ENCODE peak calls at places on chromosomes 16 and 17, in six cellular contexts. K, O, B, X, J and U are unnamed samples.
A peak's percentile ranks its signal among the peaks of the same experiment; 100 is the strongest.

GRCh38 chr16:35339337-35339736 is 1879.9 kb downstream of the TP53TG3F start:
- DNase-seq in J (no peak), O (no peak), X (no peak), K (no peak), B (no peak), U (no peak)

GRCh38 chr16:15996432-15997109 is 47.2 kb downstream of the ABCC1 start:
- DNase-seq in B (peak; percentile 93), O (no peak), X (peak; percentile 76), J (no peak), K (no peak), U (peak; percentile 54)

GRCh38 chr16:68645494-68646388 is 631 bp downstream of the CDH3 start:
- DNase-seq in O (no peak), X (no peak), J (no peak), B (no peak), K (no peak), U (no peak)

GRCh38 chr17:2435181-2435741 is 34.4 kb upstream of the MNT start:
- DNase-seq in K (no peak), J (peak; percentile 64), B (peak; percentile 31), X (no peak), O (no peak), U (no peak)

GRCh38 chr17:29061036-29061435 is 18.1 kb downstream of the PIPOX start:
- DNase-seq in J (no peak), K (no peak), B (no peak), X (no peak), O (no peak), U (no peak)

GRCh38 chr16:50360779-50361178 is 8.0 kb downstream of the BRD7 start:
- DNase-seq in O (no peak), B (no peak), J (no peak), X (no peak), K (no peak), U (peak; percentile 11)

GRCh38 chr16:75105306-75106061 is 11.1 kb downstream of the LDHD start:
- DNase-seq in O (peak; percentile 94), B (peak; percentile 37), J (no peak), K (no peak), X (no peak), U (no peak)

GRCh38 chr16:3138342-3138741 is 3.5 kb downstream of the ZNF213 start:
- DNase-seq in O (no peak), J (no peak), B (no peak), X (no peak), K (no peak), U (no peak)

GRCh38 chr16:14198012-14198411 is 126.9 kb downstream of the MRTFB start:
- DNase-seq in B (no peak), O (no peak), J (no peak), K (no peak), X (no peak), U (no peak)

GRCh38 chr17:37802712-37803416 is 58.0 kb upstream of the HNF1B start:
- DNase-seq in X (no peak), J (no peak), B (peak; percentile 80), K (peak; percentile 34), O (no peak), U (no peak)

GRCh38 chr17:45906927-45907622 is 12.7 kb downstream of the MAPT start:
- DNase-seq in J (no peak), O (no peak), K (no peak), B (no peak), X (no peak), U (no peak)

GRCh38 chr17:16255481-16255901 is 38.5 kb downstream of the PIGL start:
- DNase-seq in K (peak; percentile 54), J (no peak), X (no peak), O (no peak), B (peak; percentile 28), U (no peak)

GRCh38 chr17:27381007-27381501 is 75.2 kb upstream of the KSR1 start:
- DNase-seq in J (peak; percentile 59), B (peak; percentile 20), X (peak; percentile 43), O (peak; percentile 69), K (peak; percentile 74), U (no peak)

GRCh38 chr17:63714550-63715277 is 14.8 kb upstream of the LIMD2 start:
- DNase-seq in X (no peak), B (peak; percentile 71), J (no peak), O (no peak), K (no peak), U (no peak)

GRCh38 chr16:16042076-16042475 is 92.7 kb downstream of the ABCC1 start:
- DNase-seq in K (peak; percentile 63), B (peak; percentile 88), X (no peak), O (peak; percentile 51), J (no peak), U (no peak)

GRCh38 chr17:44607836-44608690 is 48.2 kb upstream of the MEIOC start:
- DNase-seq in X (no peak), O (no peak), K (peak; percentile 57), J (peak; percentile 68), B (peak; percentile 74), U (no peak)

GRCh38 chr16:82368041-82368440 is 198.0 kb upstream of the MPHOSPH6 start:
- DNase-seq in X (peak; percentile 31), K (peak; percentile 65), J (peak; percentile 50), O (peak; percentile 35), B (peak; percentile 32), U (peak; percentile 30)

GRCh38 chr16:73949574-73950348 is 346.9 kb upstream of the PSMD7 start:
- DNase-seq in O (peak; percentile 65), K (no peak), X (peak; percentile 60), B (peak; percentile 83), J (no peak), U (peak; percentile 83)

GRCh38 chr16:49837673-49838360 is 18.1 kb downstream of the ZNF423 start:
- DNase-seq in K (no peak), B (no peak), X (no peak), O (no peak), J (no peak), U (no peak)

GRCh38 chr16:69363281-69363717 is 11.7 kb upstream of the TMED6 start:
- DNase-seq in K (no peak), J (no peak), B (no peak), X (no peak), O (no peak), U (peak; percentile 55)

GRCh38 chr17:62444063-62444462 is 20.4 kb downstream of the METTL2A start:
- DNase-seq in X (no peak), B (no peak), K (no peak), J (no peak), O (no peak), U (no peak)

GRCh38 chr17:48113201-48113676 is 5.7 kb downstream of the SNX11 start:
- DNase-seq in J (no peak), B (no peak), O (no peak), K (no peak), X (no peak), U (no peak)

GRCh38 chr17:81553018-81553615 is 964 bp upstream of the FAAP100 start:
- DNase-seq in K (peak; percentile 71), B (peak; percentile 66), X (peak; percentile 85), J (peak; percentile 75), O (peak; percentile 95), U (peak; percentile 67)

GRCh38 chr16:1027416-1027815 is 45.1 kb upstream of the SSTR5 start:
- DNase-seq in X (no peak), B (no peak), K (no peak), O (no peak), J (no peak), U (no peak)

GRCh38 chr17:64336760-64337413 is 53.8 kb downstream of the PECAM1 start:
- DNase-seq in X (no peak), J (no peak), B (no peak), K (no peak), O (no peak), U (no peak)

GRCh38 chr16:78375055-78375679 is 275.7 kb downstream of the WWOX start:
- DNase-seq in B (no peak), J (no peak), X (no peak), K (no peak), O (no peak), U (no peak)
- H3K4me3 ChIP-seq in B (no peak overlapping the region), J (no peak overlapping the region), X (no peak overlapping the region), K (no peak overlapping the region), O (no peak overlapping the region), U (no peak overlapping the region)

GRCh38 chr16:89115216-89115949 is 21.7 kb downstream of the ACSF3 start:
- DNase-seq in X (no peak), J (no peak), B (no peak), K (peak; percentile 75), O (no peak), U (peak; percentile 39)
- H3K4me3 ChIP-seq in X (no peak overlapping the region), J (no peak overlapping the region), B (no peak overlapping the region), K (no peak overlapping the region), O (no peak overlapping the region), U (no peak overlapping the region)

DNA sequence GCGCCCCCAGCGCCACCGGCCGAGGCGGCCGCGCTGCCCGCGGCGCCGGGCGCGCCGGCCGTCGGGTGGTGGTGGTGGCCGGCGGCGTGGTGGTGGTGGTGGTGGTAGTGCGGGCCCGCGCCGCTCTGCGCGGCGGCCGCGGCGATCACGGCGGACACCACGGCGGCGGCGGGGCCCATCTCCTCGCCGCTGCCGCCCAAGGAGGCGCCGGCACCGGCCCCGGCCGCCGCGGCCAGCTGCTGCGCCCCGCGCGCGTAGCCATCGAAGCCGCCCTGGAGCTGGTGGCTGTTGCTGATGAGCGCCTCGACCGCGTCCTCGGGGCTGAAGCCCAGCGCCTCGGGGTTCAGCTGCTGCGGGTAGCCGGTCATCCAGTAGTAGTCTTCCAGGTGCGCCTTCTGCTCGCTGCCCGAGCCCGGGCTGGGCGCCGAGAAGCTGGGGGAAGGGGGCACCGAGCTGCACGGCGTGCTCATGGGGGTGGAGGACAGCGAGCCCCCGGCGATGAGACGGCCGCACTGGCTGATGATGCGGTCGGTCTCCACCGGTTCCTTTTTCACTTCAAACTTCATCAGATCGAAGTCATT is 1.2 kb downstream of the MAF start:
- DNase-seq in J (no peak), B (no peak), K (peak; percentile 32), O (no peak), X (no peak), U (no peak)
- H3K4me3 ChIP-seq in J (peak overlapping the region; percentile 75), B (peak overlapping the region; percentile 25), K (peak overlapping the region; percentile 55), O (no peak overlapping the region), X (no peak overlapping the region), U (peak overlapping the region; percentile 54)

DNA sequence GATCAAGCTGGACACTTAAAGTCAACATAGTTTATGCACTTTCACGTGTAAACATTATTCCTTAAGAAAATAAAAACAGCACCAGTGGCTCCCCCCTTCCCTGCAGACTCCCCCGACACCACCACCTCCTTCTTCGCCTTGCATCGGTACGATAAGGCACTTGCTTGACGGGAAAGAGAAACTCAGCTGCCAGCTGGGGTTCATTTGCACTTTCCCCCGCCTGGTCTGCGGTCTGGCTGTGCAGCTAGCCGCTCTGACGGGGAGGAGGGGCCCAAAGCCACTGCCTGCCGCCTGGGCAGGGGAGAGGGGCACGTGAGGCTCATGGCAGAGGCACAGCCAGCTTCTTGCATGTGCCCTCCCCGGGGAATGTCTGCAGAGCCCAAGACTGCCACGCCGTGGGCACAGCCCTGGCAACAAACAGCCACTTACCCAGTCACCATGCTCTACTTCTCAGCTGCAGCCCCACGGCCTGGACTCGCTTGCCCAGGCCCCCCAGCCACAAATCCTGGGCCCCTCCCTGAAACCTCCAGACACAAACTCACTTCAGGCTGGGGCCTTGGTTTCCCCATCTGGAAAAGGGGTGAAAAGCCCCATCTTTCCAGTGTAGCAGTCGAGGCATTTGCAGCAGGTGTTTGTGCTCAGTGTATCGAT is 16.5 kb upstream of the PRM1 start:
- DNase-seq in X (no peak), K (peak; percentile 68), J (peak; percentile 51), B (peak; percentile 70), O (peak; percentile 37), U (peak; percentile 9)
- H3K4me3 ChIP-seq in X (no peak overlapping the region), K (no peak overlapping the region), J (no peak overlapping the region), B (no peak overlapping the region), O (no peak overlapping the region), U (peak overlapping the region; percentile 4)